ENCODE peak calls at places on chromosomes 2 and 18, in six cellular contexts. E is cardiac fibroblast, H is NCI-H1092 treated with DMSO at 0.1 percent for 48 hours, A is mammary epithelial cell, Y is T-helper 17 cell, V is lung microvascular endothelial cell. Q is an unnamed sample.

GRCh38 chr2:187580462-187581124 is 26.4 kb upstream of the TFPI start:
- DNase-seq in E (peak), V (peak), H (peak), A (peak), Y (no peak), Q (peak)

GRCh38 chr18:6543330-6543908 is 128.7 kb upstream of the L3MBTL4 start:
- DNase-seq in Y (no peak), E (peak), A (peak), V (peak), H (peak), Q (peak)

GRCh38 chr2:69309336-69310048 is 77.5 kb downstream of the GFPT1 start:
- DNase-seq in Y (no peak), E (peak), V (peak), H (peak), A (no peak), Q (peak)

GRCh38 chr2:73111300-73112025 is 1.3 kb downstream of the RAB11FIP5 start:
- DNase-seq in V (peak), A (peak), H (no peak), E (peak), Y (no peak), Q (no peak)

GRCh38 chr2:121151311-121152109 is 133.5 kb downstream of the TFCP2L1 start:
- DNase-seq in V (no peak), E (no peak), A (peak), H (no peak), Y (no peak), Q (no peak)

GRCh38 chr2:867296-867695 is 83.4 kb upstream of the SNTG2 start:
- DNase-seq in Y (no peak), H (no peak), A (no peak), E (no peak), V (no peak), Q (no peak)

GRCh38 chr2:223008936-223009335 is 43.1 kb upstream of the KCNE4 start:
- DNase-seq in A (no peak), V (no peak), H (no peak), Y (no peak), E (no peak), Q (no peak)

GRCh38 chr2:212249451-212249850 is 289.2 kb downstream of the ERBB4 start:
- DNase-seq in V (peak), H (no peak), E (peak), A (no peak), Y (no peak), Q (no peak)

GRCh38 chr2:173414823-173415322 is 60.2 kb downstream of the CDCA7 start:
- DNase-seq in H (no peak), A (peak), E (peak), Y (no peak), V (no peak), Q (no peak)

GRCh38 chr2:222837643-222838056 is 23.2 kb upstream of the ACSL3 start:
- DNase-seq in Y (no peak), A (peak), E (no peak), H (no peak), V (no peak), Q (no peak)

GRCh38 chr2:100691846-100692245 is 128.1 kb upstream of the NPAS2 start:
- DNase-seq in E (no peak), A (no peak), V (no peak), H (no peak), Y (no peak), Q (no peak)

GRCh38 chr18:36333418-36333817 is 35.9 kb downstream of the FHOD3 start:
- DNase-seq in V (no peak), H (no peak), A (peak), E (peak), Y (no peak), Q (no peak)

GRCh38 chr2:207692206-207693065 is 19.0 kb upstream of the CCNYL1 start:
- DNase-seq in A (no peak), H (peak), E (peak), Y (no peak), V (peak), Q (no peak)

GRCh38 chr2:235515821-235516220 is 22.0 kb downstream of the AGAP1 start:
- DNase-seq in E (no peak), H (no peak), V (no peak), A (no peak), Y (no peak), Q (no peak)

GRCh38 chr2:27792759-27793158 is 21.2 kb downstream of the MRPL33 start:
- DNase-seq in Y (no peak), E (peak), V (no peak), H (no peak), A (no peak), Q (no peak)

GRCh38 chr2:39050109-39050508 is 70.7 kb downstream of the SOS1 start:
- DNase-seq in Y (no peak), V (no peak), A (peak), E (no peak), H (no peak), Q (no peak)

GRCh38 chr18:74378179-74378682 is 62.6 kb downstream of the C18orf63 start:
- DNase-seq in Y (no peak), E (peak), V (no peak), A (no peak), H (no peak), Q (no peak)

GRCh38 chr2:158079672-158080071 is 22.0 kb upstream of the UPP2 start:
- DNase-seq in V (no peak), Y (no peak), H (no peak), A (peak), E (no peak), Q (peak)

GRCh38 chr2:187481543-187481942 is 33.5 kb upstream of the CALCRL start:
- DNase-seq in V (peak), A (no peak), E (no peak), Y (no peak), H (no peak), Q (no peak)

GRCh38 chr2:196263181-196263747 is 91.9 kb upstream of the STK17B start:
- DNase-seq in V (no peak), A (peak), H (no peak), E (peak), Y (no peak), Q (no peak)

GRCh38 chr2:12244070-12244469 is 472.7 kb upstream of the TRIB2 start:
- DNase-seq in E (no peak), H (no peak), V (no peak), A (no peak), Y (no peak), Q (no peak)

GRCh38 chr2:27156739-27157475 is 8.1 kb downstream of the TCF23 start:
- DNase-seq in V (no peak), A (no peak), H (no peak), E (no peak), Y (no peak), Q (no peak)

GRCh38 chr2:174788291-174788929 is 24.1 kb upstream of the CHRNA1 start:
- DNase-seq in Y (no peak), A (no peak), V (peak), E (no peak), H (no peak), Q (no peak)

GRCh38 chr2:17754773-17755425 is 961 bp downstream of the GEN1 start:
- DNase-seq in H (no peak), V (peak), Y (no peak), E (no peak), A (no peak), Q (no peak)

GRCh38 chr2:180077295-180077906 is 70.3 kb upstream of the CWC22 start:
- DNase-seq in E (peak), V (peak), H (peak), A (peak), Y (no peak), Q (no peak)

GRCh38 chr2:229273384-229274338 is 2.6 kb upstream of the PID1 start:
- DNase-seq in E (peak), V (peak), A (peak), H (peak), Y (no peak), Q (peak)

GRCh38 chr2:197339496-197340220 is 29.1 kb upstream of the ANKRD44 start:
- DNase-seq in V (peak), E (no peak), Y (no peak), H (no peak), A (no peak), Q (no peak)

GRCh38 chr2:156803243-156803642 is 367.1 kb downstream of the GPD2 start:
- DNase-seq in V (no peak), E (no peak), A (no peak), H (peak), Y (no peak), Q (peak)

GRCh38 chr2:28088970-28089369 is 198.4 kb downstream of the BABAM2 start:
- DNase-seq in E (no peak), V (no peak), H (no peak), A (peak), Y (no peak), Q (no peak)

GRCh38 chr2:112962308-112963175 is 15.3 kb upstream of the IL36G start:
- DNase-seq in Y (no peak), A (peak), E (no peak), V (no peak), H (no peak), Q (no peak)

GRCh38 chr2:33321236-33321731 is 155.2 kb upstream of the RASGRP3 start:
- DNase-seq in A (peak), Y (no peak), H (no peak), V (no peak), E (peak), Q (no peak)

GRCh38 chr18:60732146-60732545 is 359.6 kb upstream of the MC4R start:
- DNase-seq in V (no peak), Y (no peak), H (no peak), E (no peak), A (peak), Q (no peak)

GRCh38 chr18:79965119-79965902 is 868 bp downstream of the HSBP1L1 start:
- DNase-seq in E (peak), Y (no peak), A (peak), V (peak), H (peak), Q (no peak)

GRCh38 chr2:86335865-86336321 is 1.5 kb downstream of the REEP1 start:
- DNase-seq in V (no peak), A (no peak), E (no peak), Y (no peak), H (no peak), Q (no peak)

GRCh38 chr18:78503129-78503528 is 476.5 kb upstream of the SALL3 start:
- DNase-seq in E (no peak), Y (no peak), A (no peak), H (no peak), V (no peak), Q (no peak)

GRCh38 chr18:45634454-45634853 is 19.2 kb downstream of the SLC14A2 start:
- DNase-seq in H (no peak), V (no peak), E (no peak), A (no peak), Y (no peak), Q (no peak)

GRCh38 chr18:33951031-33951430 is 273.7 kb downstream of the NOL4 start:
- DNase-seq in Y (no peak), E (no peak), H (no peak), A (no peak), V (no peak), Q (no peak)

Q was measured in NCI-H774.